ENCODE peak calls at places on chromosomes 11 and 22, in ten cellular contexts. F is osteocyte, T is prostate gland, E is natural killer cell, V is Calu3, M is left ventricle myocardium inferior, C is heart left ventricle, A is GM20000, B is epithelial cell of esophagus, D is OCI-LY7. H is an unnamed sample.

GRCh38 chr22:31947296-31947695 is 3.0 kb downstream of the YWHAH start:
- DNase-seq in D (peak), B (peak), E (no peak), F (no peak), C (no peak), M (no peak), T (no peak), A (peak), V (no peak), H (no peak)

GRCh38 chr11:26993965-26994446 is at the start of gene FIBIN:
- DNase-seq in T (no peak), M (peak), F (peak), V (no peak), A (no peak), B (peak), C (peak), D (no peak), E (no peak), H (no peak)

GRCh38 chr11:87092567-87092966 is 54.8 kb downstream of the TMEM135 start:
- DNase-seq in F (no peak), M (no peak), T (no peak), E (no peak), D (no peak), B (no peak), V (no peak), C (no peak), A (no peak), H (no peak)

GRCh38 chr11:73414977-73415492 is 38.8 kb downstream of the RELT start:
- DNase-seq in A (peak), C (no peak), T (no peak), E (no peak), M (no peak), D (no peak), B (no peak), F (no peak), V (no peak), H (no peak)

GRCh38 chr11:61963282-61964057 is 4.0 kb downstream of the FTH1 start:
- DNase-seq in M (no peak), A (no peak), V (no peak), C (no peak), B (peak), F (no peak), E (no peak), D (peak), T (no peak), H (no peak)

GRCh38 chr11:65491614-65492386 is 7.0 kb upstream of the MALAT1 start:
- DNase-seq in V (peak), A (no peak), E (no peak), F (peak), M (peak), B (peak), D (peak), C (peak), T (peak), H (peak)

GRCh38 chr22:20242393-20243175 is 25.5 kb downstream of the RTN4R start:
- DNase-seq in A (no peak), T (no peak), E (no peak), B (no peak), C (no peak), D (no peak), F (no peak), M (no peak), V (no peak), H (no peak)

GRCh38 chr11:117519170-117519569 is 191.5 kb downstream of the CEP164 start:
- DNase-seq in T (no peak), D (no peak), E (no peak), V (no peak), A (no peak), F (no peak), B (no peak), C (no peak), M (no peak), H (no peak)

GRCh38 chr11:92841719-92842118 is 127.7 kb upstream of the MTNR1B start:
- DNase-seq in C (no peak), E (no peak), F (no peak), B (peak), T (no peak), D (no peak), V (no peak), A (no peak), M (no peak), H (no peak)

GRCh38 chr11:75429902-75430691 is 2.9 kb downstream of the KLHL35 start:
- DNase-seq in C (peak), F (peak), D (no peak), A (peak), M (peak), E (peak), B (peak), T (peak), V (peak), H (no peak)

GRCh38 chr11:19713221-19714092 is 820 bp downstream of the NAV2 start:
- DNase-seq in V (no peak), C (peak), M (no peak), B (no peak), A (no peak), D (no peak), E (peak), F (no peak), T (no peak), H (no peak)

GRCh38 chr11:64353101-64353738 is 5.7 kb upstream of the RPS6KA4 start:
- DNase-seq in E (no peak), V (no peak), B (no peak), D (no peak), C (no peak), F (no peak), A (no peak), T (no peak), M (no peak), H (no peak)

GRCh38 chr22:23779083-23779482 is 6.4 kb downstream of the MMP11 start:
- DNase-seq in T (no peak), F (no peak), C (no peak), E (no peak), D (no peak), M (no peak), A (no peak), B (no peak), V (no peak), H (no peak)

GRCh38 chr11:112374486-112375140 is 114.0 kb upstream of the PLET1 start:
- DNase-seq in F (no peak), D (no peak), A (no peak), C (no peak), T (no peak), E (no peak), M (no peak), V (no peak), B (no peak), H (no peak)

GRCh38 chr22:28882545-28882877 is 861 bp upstream of the ZNRF3 start:
- DNase-seq in A (no peak), B (no peak), C (no peak), V (no peak), F (no peak), E (no peak), T (no peak), D (peak), M (no peak), H (no peak)

GRCh38 chr22:39231197-39231950 is 13.4 kb downstream of the PDGFB start:
- DNase-seq in F (no peak), T (no peak), E (no peak), M (no peak), B (no peak), D (no peak), V (no peak), A (no peak), C (no peak), H (no peak)

GRCh38 chr11:124943242-124943641 is 7.4 kb upstream of the HEPACAM start:
- DNase-seq in C (no peak), M (no peak), F (no peak), E (no peak), B (no peak), V (no peak), A (no peak), T (no peak), D (no peak), H (no peak)
- TF ChIP-seq CTCF in C (no peak), M (no peak), F (no peak), E (no peak), B (no peak), V (no peak), A (no peak), T (no peak), D (no peak), H (no peak)

GRCh38 chr11:22730319-22730718 is 63.9 kb downstream of the GAS2 start:
- DNase-seq in F (no peak), T (no peak), D (peak), C (no peak), A (peak), M (no peak), B (peak), V (peak), E (no peak), H (no peak)
- TF ChIP-seq CTCF in F (peak), T (no peak), D (peak), C (peak), A (no peak), M (peak), B (peak), V (no peak), E (peak), H (no peak)

GRCh38 chr22:41746563-41747400 is 47.5 kb downstream of the MEI1 start:
- DNase-seq in T (peak), A (peak), F (peak), C (peak), V (peak), D (peak), E (peak), M (peak), B (peak), H (peak)

GRCh38 chr22:41745968-41746367 is 46.7 kb downstream of the MEI1 start:
- DNase-seq in F (no peak), M (no peak), B (no peak), V (no peak), T (no peak), D (peak), E (no peak), A (no peak), C (no peak), H (no peak)

GRCh38 chr22:41739576-41739975 is 40.3 kb downstream of the MEI1 start:
- DNase-seq in A (peak), M (no peak), V (no peak), B (no peak), D (no peak), E (no peak), F (no peak), T (no peak), C (no peak), H (no peak)

DNA sequence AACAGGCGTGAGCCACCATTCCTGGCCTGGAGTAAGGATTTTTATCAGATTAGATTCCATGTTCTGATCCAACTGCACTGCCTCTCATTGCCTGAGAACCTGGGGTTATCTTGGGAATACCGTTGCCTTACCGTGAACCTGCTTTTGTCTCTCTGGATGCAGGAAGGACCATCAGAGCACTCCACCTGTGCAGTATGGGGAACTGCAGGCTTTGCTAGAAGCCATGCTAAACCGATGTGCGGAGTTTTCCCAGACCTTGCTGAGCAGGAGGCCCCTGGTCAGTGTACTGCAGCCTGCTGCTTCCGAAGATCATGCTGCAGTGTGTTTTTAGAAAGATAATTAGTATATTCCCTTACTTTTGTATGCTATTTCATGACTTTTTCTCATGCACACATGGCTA is 43.6 kb downstream of the MEI1 start:
- DNase-seq in D (no peak), A (no peak), V (no peak), M (no peak), T (no peak), C (no peak), B (no peak), E (no peak), F (no peak), H (no peak)
- TF ChIP-seq CTCF in D (peak), A (no peak), V (no peak), M (no peak), T (no peak), C (no peak), B (peak), E (no peak), F (no peak), H (no peak)

DNA sequence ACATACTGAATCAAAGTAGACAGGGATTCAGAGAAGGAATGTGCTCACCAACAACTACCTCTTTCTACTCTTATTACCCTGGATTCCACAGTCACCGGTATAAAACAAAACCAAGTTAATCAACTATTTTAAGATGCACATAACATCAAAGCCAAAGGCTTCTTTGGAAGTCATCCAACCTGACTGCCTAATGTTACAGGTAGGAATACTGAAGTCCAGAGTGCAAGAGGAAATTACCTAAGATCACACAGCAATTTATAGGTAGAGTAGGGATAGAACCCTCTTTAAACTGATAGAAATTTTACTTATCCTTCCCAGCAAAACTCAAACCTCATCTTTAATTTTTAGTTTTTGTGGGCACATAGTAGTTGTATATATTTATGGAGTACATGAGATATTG is 76.3 kb downstream of the PAK1 start:
- DNase-seq in D (no peak), E (no peak), V (no peak), M (no peak), C (no peak), F (no peak), B (no peak), A (no peak), T (no peak), H (no peak)
- TF ChIP-seq CTCF in D (no peak), E (no peak), V (no peak), M (no peak), C (no peak), F (no peak), B (no peak), A (no peak), T (no peak), H (no peak)